ENCODE peak calls at places on chromosomes 7 and 10, in six cellular contexts. M is right cardiac atrium, N is AG04450, H is GM04503, U is adrenal gland, S is WTC11. Q is an unnamed sample.

GRCh38 chr10:27426948-27427467 is 77.1 kb upstream of the RAB18 start:
- DNase-seq in S (no peak), N (no peak), U (no peak), H (no peak), M (no peak), Q (no peak)

GRCh38 chr7:133530682-133531081 is 277.8 kb downstream of the EXOC4 start:
- DNase-seq in U (no peak), H (peak; percentile 31), N (no peak), M (no peak), S (no peak), Q (no peak)

GRCh38 chr7:41702635-41703371 is at the start of gene INHBA:
- DNase-seq in S (no peak), U (peak; percentile 58), H (peak; percentile 48), M (no peak), N (peak; percentile 78), Q (no peak)

GRCh38 chr7:36460811-36461429 is 71.3 kb downstream of the ANLN start:
- DNase-seq in H (no peak), M (no peak), N (no peak), U (no peak), S (no peak), Q (no peak)

GRCh38 chr10:101766753-101767599 is 8.9 kb downstream of the FGF8 start:
- DNase-seq in H (no peak), S (no peak), M (no peak), N (no peak), U (no peak), Q (no peak)

GRCh38 chr10:109889867-109890266 is 33.4 kb downstream of the XPNPEP1 start:
- DNase-seq in M (no peak), U (no peak), N (peak; percentile 46), S (no peak), H (no peak), Q (no peak)

GRCh38 chr7:50733552-50733951 is 49.1 kb downstream of the GRB10 start:
- DNase-seq in S (no peak), H (no peak), N (no peak), U (no peak), M (no peak), Q (no peak)

GRCh38 chr7:88176190-88176589 is 43.6 kb downstream of the SRI start:
- DNase-seq in H (no peak), U (no peak), M (no peak), S (no peak), N (no peak), Q (no peak)

GRCh38 chr10:127280446-127280845 is 84.1 kb upstream of the INSYN2A start:
- DNase-seq in S (no peak), M (no peak), H (no peak), U (no peak), N (no peak), Q (no peak)

GRCh38 chr10:122291739-122292138 is 20.6 kb downstream of the BTBD16 start:
- DNase-seq in S (no peak), H (no peak), U (no peak), M (no peak), N (no peak), Q (no peak)

GRCh38 chr7:113100091-113100723 is 13.6 kb upstream of the GPR85 start:
- DNase-seq in M (peak; percentile 62), U (peak; percentile 74), N (no peak), S (no peak), H (no peak), Q (no peak)

GRCh38 chr7:26375604-26376207 is 84.0 kb downstream of the SNX10 start:
- DNase-seq in S (no peak), M (no peak), N (no peak), U (no peak), H (no peak), Q (no peak)

GRCh38 chr7:13024323-13024722 is 336.9 kb downstream of the ARL4A start:
- DNase-seq in N (no peak), H (no peak), U (no peak), S (no peak), M (no peak), Q (no peak)

GRCh38 chr10:48533951-48534720 is 70.7 kb downstream of the ARHGAP22 start:
- DNase-seq in U (no peak), N (no peak), S (peak; percentile 46), M (no peak), H (peak; percentile 47), Q (no peak)

GRCh38 chr7:100583132-100584045 is 2.5 kb downstream of the LRCH4 start:
- DNase-seq in S (no peak), U (peak; percentile 50), H (no peak), N (no peak), M (peak; percentile 86), Q (no peak)

Q was measured in GM12891.